ENCODE peak calls at places on chromosomes 4 and X, in nine cellular contexts. X is naive thymus-derived CD4-positive, alpha-beta T cell; B is smooth muscle cell of the brain vasculature; M is neural crest cell; L is NCI-H226; S is D341Med; P is RCC 7860; A is activated CD8-positive, alpha-beta memory T cell treated with anti-CD3 and anti-CD28 coated beads for 4 hours; H is sciatic nerve. W is an unnamed sample.

GRCh38 chr4:54226399-54227260 is 2.5 kb upstream of the PDGFRA start:
- DNase-seq in P (no peak), X (no peak), M (no peak), H (peak; percentile 87), B (no peak), S (peak; percentile 25), L (no peak), A (no peak), W (no peak)

GRCh38 chr4:48065587-48066052 is 49.0 kb downstream of the NIPAL1 start:
- DNase-seq in L (no peak), M (no peak), A (no peak), X (no peak), H (no peak), S (no peak), B (no peak), P (no peak), W (no peak)

GRCh38 chr4:94941706-94942105 is 184.0 kb downstream of the BMPR1B start:
- DNase-seq in L (no peak), B (no peak), X (no peak), H (no peak), A (no peak), M (no peak), S (no peak), P (no peak), W (no peak)

GRCh38 chr4:143375326-143376073 is 38.8 kb downstream of the GAB1 start:
- DNase-seq in X (no peak), L (no peak), M (no peak), B (no peak), H (no peak), S (peak; percentile 43), P (no peak), A (no peak), W (no peak)

GRCh38 chr4:147828361-147828760 is 96.5 kb downstream of the ARHGAP10 start:
- DNase-seq in P (no peak), A (no peak), B (no peak), H (no peak), L (peak; percentile 65), X (no peak), M (no peak), S (no peak), W (no peak)

GRCh38 chrX:11781133-11781532 is 23.1 kb downstream of the MSL3 start:
- DNase-seq in P (no peak), L (no peak), M (no peak), A (no peak), B (no peak), H (no peak), S (no peak), X (no peak), W (no peak)

GRCh38 chr4:71857713-71858451 is 74.0 kb upstream of the GC start:
- DNase-seq in S (no peak), A (no peak), H (no peak), L (peak; percentile 43), X (no peak), P (no peak), M (no peak), B (no peak), W (no peak)

GRCh38 chr4:93394488-93395185 is 433.9 kb upstream of the ATOH1 start:
- DNase-seq in A (no peak), H (no peak), P (no peak), M (no peak), S (no peak), X (no peak), L (peak; percentile 52), B (no peak), W (no peak)

GRCh38 chrX:153884136-153885076 is 1.6 kb downstream of the L1CAM start:
- DNase-seq in S (peak; percentile 56), P (no peak), L (peak; percentile 42), M (no peak), H (no peak), X (no peak), A (no peak), B (no peak), W (no peak)

GRCh38 chr4:98609946-98610345 is 48.5 kb downstream of the TSPAN5 start:
- DNase-seq in H (no peak), L (no peak), B (no peak), A (no peak), M (no peak), X (no peak), S (no peak), P (no peak), W (no peak)